ENCODE peak calls at places on chromosome 3, in nine cellular contexts. S is SJSA1; J is CD4-positive, CD25-positive, alpha-beta regulatory T cell; U is PC-9; Y is mammary epithelial cell; X is SK-N-SH; Z is endodermal cell; T is body of pancreas; D is upper lobe of left lung. B is an unnamed sample.

GRCh38 chr3:139288266-139288821 is 55.5 kb upstream of the MRPS22 start:
- DNase-seq in S (no peak), U (no peak), J (no peak), Y (no peak), D (no peak), Z (no peak), X (peak; percentile 47), T (peak; percentile 69), B (no peak)

GRCh38 chr3:31092748-31093607 is 198.5 kb upstream of the GADL1 start:
- DNase-seq in X (no peak), U (no peak), Y (no peak), T (no peak), D (no peak), J (no peak), S (peak; percentile 84), Z (no peak), B (no peak)

GRCh38 chr3:14564741-14565140 is 24.6 kb upstream of the GRIP2 start:
- DNase-seq in S (no peak), Z (peak; percentile 67), U (no peak), T (no peak), J (no peak), D (no peak), X (no peak), Y (no peak), B (no peak)

GRCh38 chr3:144073698-144074097 is 102.1 kb downstream of the DIPK2A start:
- DNase-seq in Y (no peak), U (no peak), S (no peak), D (no peak), Z (no peak), J (no peak), X (no peak), T (no peak), B (no peak)

GRCh38 chr3:59559721-59560514 is 510.1 kb upstream of the CFAP20DC start:
- DNase-seq in X (no peak), Y (peak; percentile 99), J (no peak), T (no peak), U (peak; percentile 74), S (peak; percentile 45), D (no peak), Z (no peak), B (no peak)

GRCh38 chr3:105367406-105368213 is 901 bp downstream of the ALCAM start:
- DNase-seq in X (peak; percentile 49), S (peak; percentile 73), U (peak; percentile 81), T (peak; percentile 81), D (peak; percentile 87), Y (peak; percentile 82), J (peak; percentile 43), Z (peak; percentile 90), B (no peak)

GRCh38 chr3:31486865-31487533 is 45.7 kb upstream of the STT3B start:
- DNase-seq in Z (no peak), S (no peak), J (no peak), Y (no peak), X (no peak), T (no peak), D (no peak), U (no peak), B (no peak)

GRCh38 chr3:34283743-34284142 is 485.3 kb downstream of the PDCD6IP start:
- DNase-seq in T (no peak), Z (no peak), U (no peak), X (no peak), S (no peak), D (no peak), Y (no peak), J (no peak), B (no peak)

GRCh38 chr3:53022647-53023046 is 23.2 kb downstream of the SFMBT1 start:
- DNase-seq in X (no peak), J (no peak), D (no peak), Z (no peak), U (no peak), T (no peak), S (no peak), Y (no peak), B (no peak)

GRCh38 chr3:53023072-53023823 is 22.6 kb downstream of the SFMBT1 start:
- DNase-seq in J (no peak), X (peak; percentile 76), Z (no peak), T (no peak), Y (no peak), D (no peak), U (no peak), S (no peak), B (no peak)

GRCh38 chr3:53027254-53027844 is 18.5 kb downstream of the SFMBT1 start:
- DNase-seq in J (no peak), U (no peak), T (peak; percentile 86), Y (no peak), S (no peak), Z (no peak), D (no peak), X (peak; percentile 44), B (no peak)

GRCh38 chr3:53026423-53027162 is 19.3 kb downstream of the SFMBT1 start:
- DNase-seq in T (no peak), S (no peak), D (no peak), Z (peak; percentile 80), X (no peak), J (no peak), U (no peak), Y (no peak), B (no peak)

DNA sequence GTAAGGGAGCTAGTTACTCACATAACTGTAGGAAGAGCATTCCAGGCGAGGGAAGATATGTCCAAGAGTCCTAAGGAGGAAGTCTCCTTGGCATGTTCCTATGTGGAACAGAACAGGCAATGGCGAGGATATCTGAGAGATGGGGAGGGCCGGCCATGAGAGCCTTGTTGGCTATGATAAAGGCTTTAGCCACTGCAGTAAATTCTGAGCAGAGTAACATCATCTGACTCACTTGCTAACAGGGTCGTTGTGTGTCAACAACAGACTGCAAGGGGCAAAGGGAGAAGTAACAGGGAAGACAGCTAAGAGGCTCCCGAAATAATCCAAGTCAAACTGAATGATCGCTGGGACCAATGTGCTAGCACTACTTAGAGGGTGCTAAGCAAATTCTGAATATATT is 21.6 kb downstream of the SFMBT1 start:
- DNase-seq in J (no peak), Y (no peak), U (no peak), T (no peak), S (no peak), D (no peak), Z (no peak), X (no peak), B (no peak)
- H3K4me1 ChIP-seq in J (peaks cover 10% of the 10 kb centered on the region), Y (peaks cover 7% of the 10 kb centered on the region), U (no peaks in the 10 kb centered on the region), T (peaks cover 22% of the 10 kb centered on the region), S (no peaks in the 10 kb centered on the region), D (peaks cover 3% of the 10 kb centered on the region), Z (no peaks in the 10 kb centered on the region), X (peaks cover 4% of the 10 kb centered on the region), B (no peaks in the 10 kb centered on the region)

GRCh38 chr3:13513051-13513912 is 33.2 kb downstream of the HDAC11 start:
- DNase-seq in T (no peak), Y (no peak), S (no peak), U (peak; percentile 79), X (peak; percentile 70), J (no peak), D (no peak), Z (no peak), B (no peak)

GRCh38 chr3:13515786-13516783 is 32.8 kb upstream of the FBLN2 start:
- DNase-seq in X (no peak), S (no peak), U (no peak), Z (no peak), J (no peak), T (no peak), Y (no peak), D (peak; percentile 80), B (no peak)

GRCh38 chr3:13513913-13514517 is 33.9 kb downstream of the HDAC11 start:
- DNase-seq in D (no peak), S (no peak), Z (no peak), U (peak; percentile 79), T (no peak), J (no peak), X (no peak), Y (no peak), B (no peak)

GRCh38 chr3:13517253-13517977 is 31.5 kb upstream of the FBLN2 start:
- DNase-seq in T (peak; percentile 38), D (peak; percentile 69), Y (no peak), Z (no peak), S (no peak), X (no peak), J (no peak), U (no peak), B (no peak)

GRCh38 chr3:13515036-13515435 is 33.9 kb upstream of the FBLN2 start:
- DNase-seq in T (no peak), S (no peak), D (no peak), X (no peak), J (no peak), U (no peak), Y (no peak), Z (no peak), B (no peak)
- H3K4me3 ChIP-seq in T (no peak overlapping the region), S (no peak overlapping the region), D (no peak overlapping the region), X (no peak overlapping the region), J (no peak overlapping the region), U (no peak overlapping the region), Y (no peak overlapping the region), Z (no peak overlapping the region), B (no peak overlapping the region)

GRCh38 chr3:72245183-72245811 is 460.3 kb upstream of the PROK2 start:
- DNase-seq in J (no peak), U (no peak), D (no peak), T (peak; percentile 71), Y (no peak), Z (no peak), X (peak; percentile 51), S (no peak), B (no peak)

GRCh38 chr3:72247126-72247525 is 462.2 kb upstream of the PROK2 start:
- DNase-seq in Y (no peak), J (no peak), S (no peak), T (no peak), Z (no peak), D (no peak), X (no peak), U (no peak), B (no peak)

GRCh38 chr3:72247645-72248388 is 462.9 kb upstream of the PROK2 start:
- DNase-seq in U (no peak), S (no peak), T (peak; percentile 16), D (no peak), J (no peak), Y (no peak), Z (no peak), X (no peak), B (no peak)

GRCh38 chr3:72248389-72248761 is 463.4 kb upstream of the PROK2 start:
- DNase-seq in D (no peak), Y (no peak), S (no peak), J (no peak), Z (no peak), X (no peak), T (no peak), U (no peak), B (no peak)

DNA sequence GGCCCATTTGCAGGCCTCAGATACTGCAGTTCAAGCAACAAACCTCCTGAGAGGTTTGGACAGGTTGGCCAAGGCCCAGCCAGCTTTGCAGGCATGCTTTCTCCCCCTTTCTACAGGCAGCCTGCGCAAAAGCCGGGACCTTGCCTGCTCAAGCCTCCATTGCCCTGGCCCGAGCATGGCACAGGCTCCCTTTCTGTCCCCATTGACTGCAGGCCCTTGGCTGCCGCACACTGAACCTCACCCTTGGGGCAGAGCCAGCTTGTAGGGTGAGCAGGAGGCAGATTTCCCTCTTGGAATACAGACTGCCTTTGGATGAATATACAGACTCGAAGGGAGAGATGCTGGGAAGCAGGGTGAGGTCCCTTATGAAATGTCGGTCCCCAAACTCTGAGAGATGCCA is 461.7 kb upstream of the PROK2 start:
- DNase-seq in T (no peak), S (no peak), D (no peak), X (no peak), J (no peak), Y (no peak), Z (no peak), U (no peak), B (no peak)
- H3K27ac ChIP-seq in T (no peak overlapping the region), S (no peak overlapping the region), D (no peak overlapping the region), X (no peak overlapping the region), J (no peak overlapping the region), Y (no peak overlapping the region), Z (no peak overlapping the region), U (no peak overlapping the region), B (no peak overlapping the region)

GRCh38 chr3:71244153-71245051 is 339.1 kb downstream of the FOXP1 start:
- DNase-seq in J (no peak), X (no peak), D (no peak), S (peak; percentile 35), Z (no peak), U (no peak), Y (no peak), T (no peak), B (no peak)

GRCh38 chr3:71243230-71243629 is 340.3 kb downstream of the FOXP1 start:
- DNase-seq in J (no peak), S (no peak), U (no peak), T (no peak), X (no peak), Y (no peak), Z (no peak), D (no peak), B (no peak)

GRCh38 chr3:71247221-71247947 is 336.1 kb downstream of the FOXP1 start:
- DNase-seq in X (peak; percentile 50), U (no peak), Z (peak; percentile 86), D (no peak), J (no peak), S (no peak), T (peak; percentile 39), Y (peak; percentile 61), B (peak; percentile 35)

GRCh38 chr3:71245971-71246860 is 337.3 kb downstream of the FOXP1 start:
- DNase-seq in U (no peak), Y (no peak), J (no peak), D (peak; percentile 16), S (no peak), X (peak; percentile 34), Z (peak; percentile 67), T (no peak), B (no peak)

GRCh38 chr3:71245052-71245488 is 338.5 kb downstream of the FOXP1 start:
- DNase-seq in S (peak; percentile 63), Z (no peak), J (no peak), U (no peak), X (no peak), Y (no peak), T (no peak), D (no peak), B (no peak)
- H3K4me1 ChIP-seq in S (peaks cover 22% of the 10 kb centered on the region), Z (peaks cover 21% of the 10 kb centered on the region), J (peaks cover 18% of the 10 kb centered on the region), U (no peaks in the 10 kb centered on the region), X (peaks cover 55% of the 10 kb centered on the region), Y (peaks cover 5% of the 10 kb centered on the region), T (peaks cover 46% of the 10 kb centered on the region), D (peaks cover 21% of the 10 kb centered on the region), B (peaks cover 8% of the 10 kb centered on the region)

B was measured in iPS DF 6.9.